ENCODE peak calls at places on chromosomes 4 and X, in five cellular contexts. One of them, this sample, is unnamed.

GRCh38 chr4:184849184-184849583 is 23.4 kb upstream of the ACSL1 start:
- DNase-seq in fibroblast of lung: no peak
- DNase-seq in SW480: no peak
- DNase-seq in HT1080: no peak
- DNase-seq in PC-9: no peak
- DNase-seq in this sample: no peak

GRCh38 chr4:87150498-87151261 is 69.7 kb downstream of the KLHL8 start:
- DNase-seq in fibroblast of lung: peak
- DNase-seq in SW480: peak
- DNase-seq in HT1080: peak
- DNase-seq in PC-9: peak
- DNase-seq in this sample: peak

GRCh38 chrX:108121291-108121690 is 29.7 kb downstream of the ATG4A start:
- DNase-seq in fibroblast of lung: no peak
- DNase-seq in SW480: no peak
- DNase-seq in HT1080: no peak
- DNase-seq in PC-9: no peak
- DNase-seq in this sample: no peak

GRCh38 chr4:37885496-37885895 is 5.4 kb upstream of the TBC1D1 start:
- DNase-seq in fibroblast of lung: peak
- DNase-seq in SW480: no peak
- DNase-seq in HT1080: no peak
- DNase-seq in PC-9: no peak
- DNase-seq in this sample: no peak

GRCh38 chrX:24837966-24838365 is 144.2 kb downstream of the POLA1 start:
- DNase-seq in fibroblast of lung: no peak
- DNase-seq in SW480: no peak
- DNase-seq in HT1080: no peak
- DNase-seq in PC-9: no peak
- DNase-seq in this sample: no peak

GRCh38 chr4:79682161-79682560 is 274.1 kb upstream of the GK2 start:
- DNase-seq in fibroblast of lung: peak
- DNase-seq in SW480: no peak
- DNase-seq in HT1080: peak
- DNase-seq in PC-9: no peak
- DNase-seq in this sample: no peak

GRCh38 chr4:158998624-158999023 is 104.3 kb upstream of the RAPGEF2 start:
- DNase-seq in fibroblast of lung: no peak
- DNase-seq in SW480: peak
- DNase-seq in HT1080: peak
- DNase-seq in PC-9: no peak
- DNase-seq in this sample: no peak

GRCh38 chr4:178599521-178599920 is 1157.3 kb upstream of the AGA start:
- DNase-seq in fibroblast of lung: peak
- DNase-seq in SW480: no peak
- DNase-seq in HT1080: no peak
- DNase-seq in PC-9: no peak
- DNase-seq in this sample: no peak

GRCh38 chr4:37475087-37475486 is 211.1 kb downstream of the RELL1 start:
- DNase-seq in fibroblast of lung: no peak
- DNase-seq in SW480: no peak
- DNase-seq in HT1080: no peak
- DNase-seq in PC-9: no peak
- DNase-seq in this sample: no peak